ENCODE peak calls at places on chromosomes 12 and 14, in six cellular contexts. One of them, this sample, is unnamed.

GRCh38 chr14:85528080-85528881 is 1.7 kb upstream of the FLRT2 start:
- DNase-seq in A549: peak
- DNase-seq in K562: no peak
- DNase-seq in endothelial cell of umbilical vein: peak
- DNase-seq in HepG2: peak
- DNase-seq in GM12878: no peak
- DNase-seq in this sample: no peak

GRCh38 chr12:47705239-47705570 is 625 bp downstream of the RPAP3 start:
- DNase-seq in A549: no peak
- DNase-seq in K562: no peak
- DNase-seq in endothelial cell of umbilical vein: no peak
- DNase-seq in HepG2: no peak
- DNase-seq in GM12878: no peak
- DNase-seq in this sample: no peak

GRCh38 chr14:39097159-39097558 is 5.9 kb downstream of the SEC23A start:
- DNase-seq in A549: peak
- DNase-seq in K562: peak
- DNase-seq in endothelial cell of umbilical vein: peak
- DNase-seq in HepG2: peak
- DNase-seq in GM12878: no peak
- DNase-seq in this sample: peak

GRCh38 chr14:20476795-20477194 is 7.6 kb downstream of the PNP start:
- DNase-seq in A549: no peak
- DNase-seq in K562: no peak
- DNase-seq in endothelial cell of umbilical vein: no peak
- DNase-seq in HepG2: no peak
- DNase-seq in GM12878: no peak
- DNase-seq in this sample: no peak

GRCh38 chr12:68406134-68406576 is 74.0 kb upstream of the MDM1 start:
- DNase-seq in A549: peak
- DNase-seq in K562: peak
- DNase-seq in endothelial cell of umbilical vein: peak
- DNase-seq in HepG2: peak
- DNase-seq in GM12878: no peak
- DNase-seq in this sample: peak

GRCh38 chr14:75542585-75543091 is 20.4 kb downstream of the BATF start:
- DNase-seq in A549: no peak
- DNase-seq in K562: peak
- DNase-seq in endothelial cell of umbilical vein: no peak
- DNase-seq in HepG2: no peak
- DNase-seq in GM12878: no peak
- DNase-seq in this sample: peak

GRCh38 chr12:42698213-42698612 is 108.7 kb upstream of the PRICKLE1 start:
- DNase-seq in A549: no peak
- DNase-seq in K562: no peak
- DNase-seq in endothelial cell of umbilical vein: no peak
- DNase-seq in HepG2: no peak
- DNase-seq in GM12878: no peak
- DNase-seq in this sample: peak

GRCh38 chr12:43675048-43675904 is 83.3 kb downstream of the PUS7L start:
- DNase-seq in A549: no peak
- DNase-seq in K562: no peak
- DNase-seq in endothelial cell of umbilical vein: no peak
- DNase-seq in HepG2: no peak
- DNase-seq in GM12878: no peak
- DNase-seq in this sample: no peak

GRCh38 chr14:75702606-75703261 is 41.7 kb downstream of the TTLL5 start:
- DNase-seq in A549: no peak
- DNase-seq in K562: no peak
- DNase-seq in endothelial cell of umbilical vein: no peak
- DNase-seq in HepG2: no peak
- DNase-seq in GM12878: no peak
- DNase-seq in this sample: no peak

GRCh38 chr12:27293463-27293862 is 39.2 kb upstream of the BMAL2 start:
- DNase-seq in A549: no peak
- DNase-seq in K562: no peak
- DNase-seq in endothelial cell of umbilical vein: peak
- DNase-seq in HepG2: no peak
- DNase-seq in GM12878: no peak
- DNase-seq in this sample: no peak

GRCh38 chr12:47938093-47938492 is 25.3 kb upstream of the TMEM106C start:
- DNase-seq in A549: no peak
- DNase-seq in K562: no peak
- DNase-seq in endothelial cell of umbilical vein: no peak
- DNase-seq in HepG2: no peak
- DNase-seq in GM12878: no peak
- DNase-seq in this sample: peak

GRCh38 chr14:50452979-50453705 is 56.5 kb upstream of the CDKL1 start:
- DNase-seq in A549: no peak
- DNase-seq in K562: no peak
- DNase-seq in endothelial cell of umbilical vein: no peak
- DNase-seq in HepG2: no peak
- DNase-seq in GM12878: no peak
- DNase-seq in this sample: no peak

GRCh38 chr12:2813573-2814185 is 1.2 kb downstream of the ITFG2 start:
- DNase-seq in A549: peak
- DNase-seq in K562: peak
- DNase-seq in endothelial cell of umbilical vein: peak
- DNase-seq in HepG2: peak
- DNase-seq in GM12878: no peak
- DNase-seq in this sample: peak

DNA sequence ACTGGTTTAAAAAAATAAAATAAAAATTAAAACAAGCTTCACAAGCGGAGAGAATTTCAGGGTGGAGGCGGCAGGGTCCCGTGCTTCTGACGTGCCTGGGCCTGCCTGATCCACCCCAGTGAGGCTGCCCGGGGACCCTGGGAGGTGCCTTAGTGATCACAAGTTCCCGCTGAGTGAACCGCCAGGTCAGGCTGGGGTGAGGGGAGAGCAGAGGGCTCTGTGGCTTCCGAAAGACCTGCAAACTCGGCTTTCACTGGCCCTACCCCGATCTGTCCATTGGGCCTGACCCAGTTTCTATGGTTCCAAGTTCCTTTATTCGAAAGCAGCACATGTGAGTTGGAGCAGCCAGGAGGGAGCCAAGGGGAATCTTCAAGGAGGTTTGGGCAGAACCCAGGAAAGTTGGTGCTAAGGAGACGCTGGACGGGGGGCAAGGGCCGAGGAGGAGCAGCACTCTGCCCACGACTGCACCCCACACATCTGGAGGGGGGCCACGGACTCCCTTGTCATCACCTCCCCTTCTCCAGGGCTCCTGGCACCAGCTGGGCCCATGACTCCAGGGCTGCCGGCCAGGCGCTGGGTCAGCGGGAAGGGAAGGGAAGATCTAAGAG is 12.9 kb downstream of the MMP14 start:
- DNase-seq in A549: no peak
- DNase-seq in K562: no peak
- DNase-seq in endothelial cell of umbilical vein: no peak
- DNase-seq in HepG2: no peak
- DNase-seq in GM12878: no peak
- DNase-seq in this sample: no peak
- TF ChIP-seq POLR2A in A549: no peak
- TF ChIP-seq POLR2A in K562: no peak
- TF ChIP-seq POLR2A in endothelial cell of umbilical vein: no peak
- TF ChIP-seq POLR2A in HepG2: no peak
- TF ChIP-seq POLR2A in GM12878: no peak
- TF ChIP-seq POLR2A in this sample: no peak

GRCh38 chr14:70776197-70776596 is 33.1 kb downstream of the MAP3K9 start:
- DNase-seq in A549: no peak
- DNase-seq in K562: no peak
- DNase-seq in endothelial cell of umbilical vein: no peak
- DNase-seq in HepG2: no peak
- DNase-seq in GM12878: peak
- DNase-seq in this sample: no peak
- TF ChIP-seq MAX in A549: no peak
- TF ChIP-seq MAX in K562: no peak
- TF ChIP-seq MAX in endothelial cell of umbilical vein: no peak
- TF ChIP-seq MAX in HepG2: no peak
- TF ChIP-seq MAX in GM12878: no peak
- TF ChIP-seq MAX in this sample: no peak

GRCh38 chr12:132606466-132606865 is 3.9 kb downstream of the LRCOL1 start:
- DNase-seq in A549: no peak
- DNase-seq in K562: no peak
- DNase-seq in endothelial cell of umbilical vein: no peak
- DNase-seq in HepG2: no peak
- DNase-seq in GM12878: no peak
- DNase-seq in this sample: peak
- TF ChIP-seq MYC in A549: no peak
- TF ChIP-seq MYC in K562: no peak
- TF ChIP-seq MYC in endothelial cell of umbilical vein: no peak
- TF ChIP-seq MYC in HepG2: no peak
- TF ChIP-seq MYC in GM12878: no peak
- TF ChIP-seq MYC in this sample: no peak

DNA sequence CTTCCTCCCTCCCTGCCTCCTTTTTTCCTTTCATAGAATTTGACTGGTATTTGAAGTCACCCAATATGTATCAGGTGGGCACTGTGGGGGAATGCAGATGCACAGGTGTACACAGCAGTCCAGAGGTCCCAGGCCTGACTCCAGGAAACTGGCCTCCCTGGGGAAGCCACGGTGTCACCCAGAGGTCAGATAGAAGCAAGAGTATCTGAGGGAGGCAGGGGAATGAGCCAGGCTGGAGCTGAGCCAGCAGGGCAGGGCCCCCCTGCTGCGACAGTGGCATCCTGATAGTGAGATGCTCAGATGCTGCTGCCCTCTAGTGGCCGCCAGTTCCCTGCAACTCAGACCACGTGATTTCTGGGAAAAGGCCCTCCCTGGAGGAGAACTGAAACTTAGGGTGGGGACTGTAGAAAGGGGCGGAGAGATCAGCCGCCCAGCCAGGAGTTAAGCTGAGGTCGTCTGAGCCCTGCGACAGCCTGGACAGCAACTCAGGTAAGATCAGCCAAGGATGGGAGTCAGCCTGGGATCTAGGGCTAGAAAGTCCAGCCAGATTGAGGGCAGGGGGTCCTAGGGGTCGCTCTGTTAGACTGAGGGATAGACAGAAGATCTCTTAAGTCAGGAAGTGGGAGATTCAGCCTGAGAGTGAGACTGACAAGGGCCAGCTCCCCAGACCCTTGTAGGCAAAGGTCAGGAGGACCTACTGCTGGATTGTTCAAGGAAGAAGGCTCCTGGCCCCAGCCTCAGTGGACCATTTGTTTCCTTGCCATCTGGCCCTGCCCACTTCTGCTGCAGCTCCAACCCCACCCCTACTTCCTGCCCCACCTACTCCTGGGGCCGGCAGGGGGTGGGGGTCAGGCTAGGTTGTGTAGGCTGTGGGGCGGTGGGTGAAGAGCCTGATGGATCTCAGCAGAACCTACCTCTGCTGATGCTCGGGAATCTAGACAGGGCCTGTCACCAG is at the start of gene IRF9:
- DNase-seq in A549: peak
- DNase-seq in K562: peak
- DNase-seq in endothelial cell of umbilical vein: peak
- DNase-seq in HepG2: peak
- DNase-seq in GM12878: peak
- DNase-seq in this sample: peak
- TF ChIP-seq POLR2A in A549: no peak
- TF ChIP-seq POLR2A in K562: peak
- TF ChIP-seq POLR2A in endothelial cell of umbilical vein: peak
- TF ChIP-seq POLR2A in HepG2: peak
- TF ChIP-seq POLR2A in GM12878: peak
- TF ChIP-seq POLR2A in this sample: no peak

GRCh38 chr12:96398422-96399080 is 1.7 kb downstream of the CDK17 start:
- DNase-seq in A549: no peak
- DNase-seq in K562: peak
- DNase-seq in endothelial cell of umbilical vein: peak
- DNase-seq in HepG2: peak
- DNase-seq in GM12878: no peak
- DNase-seq in this sample: no peak
- TF ChIP-seq MAX in A549: no peak
- TF ChIP-seq MAX in K562: no peak
- TF ChIP-seq MAX in endothelial cell of umbilical vein: no peak
- TF ChIP-seq MAX in HepG2: no peak
- TF ChIP-seq MAX in GM12878: no peak
- TF ChIP-seq MAX in this sample: peak

GRCh38 chr12:77236066-77236465 is 170.7 kb upstream of the E2F7 start:
- DNase-seq in A549: no peak
- DNase-seq in K562: no peak
- DNase-seq in endothelial cell of umbilical vein: no peak
- DNase-seq in HepG2: no peak
- DNase-seq in GM12878: no peak
- DNase-seq in this sample: no peak

GRCh38 chr12:77232045-77232444 is 166.7 kb upstream of the E2F7 start:
- DNase-seq in A549: no peak
- DNase-seq in K562: no peak
- DNase-seq in endothelial cell of umbilical vein: no peak
- DNase-seq in HepG2: no peak
- DNase-seq in GM12878: no peak
- DNase-seq in this sample: no peak

GRCh38 chr12:77229640-77230442 is 164.5 kb upstream of the E2F7 start:
- DNase-seq in A549: no peak
- DNase-seq in K562: no peak
- DNase-seq in endothelial cell of umbilical vein: peak
- DNase-seq in HepG2: no peak
- DNase-seq in GM12878: no peak
- DNase-seq in this sample: no peak

GRCh38 chr12:77228376-77228775 is 163.0 kb upstream of the E2F7 start:
- DNase-seq in A549: no peak
- DNase-seq in K562: no peak
- DNase-seq in endothelial cell of umbilical vein: no peak
- DNase-seq in HepG2: no peak
- DNase-seq in GM12878: no peak
- DNase-seq in this sample: no peak

DNA sequence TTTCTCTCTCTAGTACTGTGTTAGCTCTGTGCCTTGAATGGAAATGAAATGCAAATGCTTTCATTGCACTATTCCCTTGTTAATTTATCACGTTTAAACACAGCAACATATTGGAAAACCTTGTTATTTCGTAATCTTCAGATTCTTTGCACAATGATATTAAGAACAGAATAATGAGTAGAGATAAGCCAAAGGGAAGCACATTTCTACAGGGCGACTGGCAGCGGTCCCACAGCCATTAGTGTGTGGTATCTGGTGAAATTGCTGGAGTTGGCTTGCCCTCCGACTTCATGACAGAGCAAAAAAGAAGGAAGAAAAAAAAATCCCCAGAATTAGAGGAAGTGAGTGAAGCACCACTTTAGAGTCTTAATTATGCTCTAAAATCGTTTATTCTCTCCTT is 166.2 kb upstream of the E2F7 start:
- DNase-seq in A549: no peak
- DNase-seq in K562: no peak
- DNase-seq in endothelial cell of umbilical vein: peak
- DNase-seq in HepG2: no peak
- DNase-seq in GM12878: no peak
- DNase-seq in this sample: peak
- TF ChIP-seq MYC in A549: no peak
- TF ChIP-seq MYC in K562: no peak
- TF ChIP-seq MYC in endothelial cell of umbilical vein: no peak
- TF ChIP-seq MYC in HepG2: no peak
- TF ChIP-seq MYC in GM12878: no peak
- TF ChIP-seq MYC in this sample: no peak